ENCODE peak calls at places on chromosome 14, in five cellular contexts. X is activated CD4-positive, alpha-beta T cell treated with anti-CD3 and anti-CD28 coated beads, Interleukin-2, amount 50 U/mL, for 4 hours; A is HCT116; Q is frontal cortex; K is NCI-H82. J is an unnamed sample.

GRCh38 chr14:57382283-57382682 is 8.1 kb upstream of the NAA30 start:
- DNase-seq in X (no peak), A (no peak), Q (no peak), K (no peak), J (no peak)

GRCh38 chr14:93045211-93045674 is 70.5 kb downstream of the ITPK1 start:
- DNase-seq in X (no peak), A (no peak), Q (no peak), K (peak), J (no peak)

GRCh38 chr14:102523200-102524025 is 13.8 kb upstream of the ANKRD9 start:
- DNase-seq in X (no peak), A (no peak), Q (no peak), K (peak), J (no peak)

GRCh38 chr14:24310387-24310665 is 386 bp downstream of the LTB4R2 start:
- DNase-seq in X (no peak), A (no peak), Q (no peak), K (no peak), J (no peak)

GRCh38 chr14:77985235-77985634 is 184.9 kb upstream of the NRXN3 start:
- DNase-seq in X (no peak), A (no peak), Q (no peak), K (no peak), J (no peak)

GRCh38 chr14:34857689-34858449 is 17.3 kb downstream of the BAZ1A start:
- DNase-seq in X (no peak), A (no peak), Q (no peak), K (no peak), J (peak)

GRCh38 chr14:56116128-56116900 is 1.9 kb upstream of the PELI2 start:
- DNase-seq in X (no peak), A (no peak), Q (no peak), K (peak), J (no peak)

GRCh38 chr14:102362084-102362483 is 606 bp downstream of the CINP start:
- DNase-seq in X (peak), A (no peak), Q (peak), K (peak), J (no peak)

GRCh38 chr14:99476864-99477263 is 3.8 kb downstream of the SETD3 start:
- DNase-seq in X (no peak), A (no peak), Q (no peak), K (no peak), J (no peak)

GRCh38 chr14:74605531-74606223 is 6.4 kb downstream of the LTBP2 start:
- DNase-seq in X (no peak), A (no peak), Q (no peak), K (peak), J (no peak)

GRCh38 chr14:64758711-64759554 is 54.7 kb downstream of the PLEKHG3 start:
- DNase-seq in X (no peak), A (no peak), Q (no peak), K (peak), J (no peak)

GRCh38 chr14:105492966-105493871 is 2.2 kb downstream of the TEDC1 start:
- DNase-seq in X (no peak), A (no peak), Q (no peak), K (no peak), J (no peak)

GRCh38 chr14:58633831-58634230 is 3.9 kb upstream of the DACT1 start:
- DNase-seq in X (no peak), A (no peak), Q (no peak), K (peak), J (no peak)

GRCh38 chr14:29354446-29354845 is 573.2 kb downstream of the PRKD1 start:
- DNase-seq in X (no peak), A (no peak), Q (no peak), K (no peak), J (no peak)

GRCh38 chr14:104421401-104421821 is 158.2 kb upstream of the C14orf180 start:
- DNase-seq in X (no peak), A (no peak), Q (no peak), K (no peak), J (no peak)

GRCh38 chr14:23487216-23487615 is 17.7 kb downstream of the NGDN start:
- DNase-seq in X (no peak), A (no peak), Q (no peak), K (no peak), J (no peak)

GRCh38 chr14:88346048-88346639 is 23.1 kb upstream of the KCNK10 start:
- DNase-seq in X (no peak), A (no peak), Q (no peak), K (no peak), J (no peak)

GRCh38 chr14:44910826-44911225 is 50.9 kb downstream of the KLHL28 start:
- DNase-seq in X (no peak), A (no peak), Q (no peak), K (no peak), J (no peak)

GRCh38 chr14:24428628-24429394 is 657 bp downstream of the CBLN3 start:
- DNase-seq in X (no peak), A (no peak), Q (no peak), K (no peak), J (no peak)

GRCh38 chr14:39488600-39488999 is 56.4 kb upstream of the FBXO33 start:
- DNase-seq in X (no peak), A (no peak), Q (peak), K (peak), J (no peak)

GRCh38 chr14:47438650-47439140 is 236.7 kb downstream of the MDGA2 start:
- DNase-seq in X (no peak), A (no peak), Q (peak), K (no peak), J (no peak)

GRCh38 chr14:48937796-48938195 is 648.4 kb downstream of the RPS29 start:
- DNase-seq in X (no peak), A (no peak), Q (no peak), K (peak), J (no peak)

GRCh38 chr14:55120466-55121144 is 8.4 kb upstream of the LGALS3 start:
- DNase-seq in X (no peak), A (no peak), Q (no peak), K (no peak), J (no peak)

GRCh38 chr14:67311868-67312267 is 47.7 kb downstream of the ATP6V1D start:
- DNase-seq in X (no peak), A (no peak), Q (no peak), K (no peak), J (no peak)

GRCh38 chr14:77682158-77682553 is 25.7 kb downstream of the ALKBH1 start:
- DNase-seq in X (no peak), A (no peak), Q (no peak), K (no peak), J (no peak)

GRCh38 chr14:92252291-92252690 is 70.7 kb upstream of the SLC24A4 start:
- DNase-seq in X (no peak), A (no peak), Q (peak), K (no peak), J (no peak)

GRCh38 chr14:70009961-70010360 is 130.7 kb downstream of the SMOC1 start:
- DNase-seq in X (no peak), A (no peak), Q (no peak), K (no peak), J (no peak)

GRCh38 chr14:60684203-60684602 is 34.9 kb upstream of the SIX1 start:
- DNase-seq in X (no peak), A (no peak), Q (no peak), K (no peak), J (no peak)

GRCh38 chr14:101475468-101476257 is 85.6 kb upstream of the DIO3 start:
- DNase-seq in X (no peak), A (no peak), Q (peak), K (no peak), J (no peak)

GRCh38 chr14:105176513-105176912 is 4.6 kb downstream of the NUDT14 start:
- DNase-seq in X (no peak), A (no peak), Q (no peak), K (no peak), J (no peak)

GRCh38 chr14:24058951-24059475 is 7.2 kb downstream of the CARMIL3 start:
- DNase-seq in X (no peak), A (no peak), Q (no peak), K (peak), J (no peak)

GRCh38 chr14:61090432-61091216 is 109.6 kb downstream of the SLC38A6 start:
- DNase-seq in X (no peak), A (no peak), Q (no peak), K (no peak), J (peak)

GRCh38 chr14:34710006-34710405 is 4.4 kb downstream of the CFL2 start:
- DNase-seq in X (no peak), A (no peak), Q (no peak), K (no peak), J (no peak)

GRCh38 chr14:74275265-74275841 is 27.4 kb downstream of the ABCD4 start:
- DNase-seq in X (no peak), A (peak), Q (no peak), K (peak), J (no peak)

GRCh38 chr14:97580923-97581495 is 783.8 kb downstream of the VRK1 start:
- DNase-seq in X (no peak), A (no peak), Q (no peak), K (no peak), J (no peak)

GRCh38 chr14:51006781-51007211 is 62.5 kb upstream of the PYGL start:
- DNase-seq in X (no peak), A (no peak), Q (peak), K (peak), J (no peak)